ENCODE peak calls at places on chromosomes 3 and 15, in eight cellular contexts. One of them, this sample, is unnamed.

GRCh38 chr3:4343258-4343657 is 40.1 kb downstream of the SETMAR start:
- DNase-seq in adrenal gland: no peak
- DNase-seq in gastrocnemius medialis: no peak
- DNase-seq in right lobe of liver: no peak
- DNase-seq in Peyer's patch: no peak
- DNase-seq in CD4-positive, alpha-beta T cell: no peak
- DNase-seq in keratinocyte: no peak
- DNase-seq in spleen: no peak
- DNase-seq in this sample: no peak

GRCh38 chr3:113557374-113557773 is 25.0 kb downstream of the SIDT1 start:
- DNase-seq in adrenal gland: no peak
- DNase-seq in right lobe of liver: no peak
- DNase-seq in CD4-positive, alpha-beta T cell: no peak
- DNase-seq in Peyer's patch: no peak
- DNase-seq in keratinocyte: peak; percentile 25
- DNase-seq in spleen: no peak
- DNase-seq in gastrocnemius medialis: no peak
- DNase-seq in this sample: peak; percentile 29

GRCh38 chr15:42191610-42192346 is 16.3 kb downstream of the VPS39 start:
- DNase-seq in spleen: no peak
- DNase-seq in gastrocnemius medialis: no peak
- DNase-seq in adrenal gland: no peak
- DNase-seq in Peyer's patch: no peak
- DNase-seq in keratinocyte: no peak
- DNase-seq in CD4-positive, alpha-beta T cell: no peak
- DNase-seq in right lobe of liver: no peak
- DNase-seq in this sample: no peak

GRCh38 chr3:112358311-112358780 is 25.4 kb downstream of the CD200 start:
- DNase-seq in keratinocyte: no peak
- DNase-seq in spleen: no peak
- DNase-seq in CD4-positive, alpha-beta T cell: no peak
- DNase-seq in adrenal gland: no peak
- DNase-seq in Peyer's patch: no peak
- DNase-seq in right lobe of liver: no peak
- DNase-seq in gastrocnemius medialis: no peak
- DNase-seq in this sample: no peak

GRCh38 chr15:50248994-50249586 is 16.4 kb downstream of the HDC start:
- DNase-seq in right lobe of liver: no peak
- DNase-seq in CD4-positive, alpha-beta T cell: no peak
- DNase-seq in spleen: no peak
- DNase-seq in keratinocyte: no peak
- DNase-seq in Peyer's patch: no peak
- DNase-seq in adrenal gland: no peak
- DNase-seq in gastrocnemius medialis: no peak
- DNase-seq in this sample: no peak

GRCh38 chr15:26453914-26454313 is 319.0 kb downstream of the GABRB3 start:
- DNase-seq in right lobe of liver: no peak
- DNase-seq in CD4-positive, alpha-beta T cell: no peak
- DNase-seq in adrenal gland: no peak
- DNase-seq in keratinocyte: no peak
- DNase-seq in gastrocnemius medialis: no peak
- DNase-seq in spleen: no peak
- DNase-seq in Peyer's patch: no peak
- DNase-seq in this sample: no peak

GRCh38 chr3:30913176-30913575 is 18.7 kb upstream of the GADL1 start:
- DNase-seq in CD4-positive, alpha-beta T cell: no peak
- DNase-seq in gastrocnemius medialis: no peak
- DNase-seq in Peyer's patch: no peak
- DNase-seq in spleen: no peak
- DNase-seq in keratinocyte: no peak
- DNase-seq in adrenal gland: no peak
- DNase-seq in right lobe of liver: no peak
- DNase-seq in this sample: no peak

GRCh38 chr15:68595761-68596160 is 17.0 kb downstream of the CORO2B start:
- DNase-seq in gastrocnemius medialis: no peak
- DNase-seq in right lobe of liver: no peak
- DNase-seq in CD4-positive, alpha-beta T cell: no peak
- DNase-seq in keratinocyte: no peak
- DNase-seq in adrenal gland: no peak
- DNase-seq in Peyer's patch: no peak
- DNase-seq in spleen: peak; percentile 41
- DNase-seq in this sample: no peak

GRCh38 chr3:145698252-145698651 is 462.7 kb downstream of the PLOD2 start:
- DNase-seq in CD4-positive, alpha-beta T cell: no peak
- DNase-seq in keratinocyte: no peak
- DNase-seq in right lobe of liver: no peak
- DNase-seq in gastrocnemius medialis: no peak
- DNase-seq in Peyer's patch: no peak
- DNase-seq in adrenal gland: no peak
- DNase-seq in spleen: no peak
- DNase-seq in this sample: no peak

GRCh38 chr15:80317389-80318169 is 65.6 kb upstream of the CTXND1 start:
- DNase-seq in adrenal gland: no peak
- DNase-seq in keratinocyte: no peak
- DNase-seq in spleen: no peak
- DNase-seq in CD4-positive, alpha-beta T cell: no peak
- DNase-seq in Peyer's patch: peak; percentile 54
- DNase-seq in gastrocnemius medialis: peak; percentile 20
- DNase-seq in right lobe of liver: no peak
- DNase-seq in this sample: peak; percentile 50

GRCh38 chr3:30012941-30013543 is 593.4 kb upstream of the TGFBR2 start:
- DNase-seq in CD4-positive, alpha-beta T cell: peak; percentile 31
- DNase-seq in right lobe of liver: peak; percentile 61
- DNase-seq in gastrocnemius medialis: peak; percentile 32
- DNase-seq in Peyer's patch: peak; percentile 89
- DNase-seq in spleen: no peak
- DNase-seq in keratinocyte: peak; percentile 2
- DNase-seq in adrenal gland: peak; percentile 67
- DNase-seq in this sample: peak; percentile 3

GRCh38 chr3:114557791-114558190 is 264.0 kb downstream of the TIGIT start:
- DNase-seq in spleen: no peak
- DNase-seq in CD4-positive, alpha-beta T cell: no peak
- DNase-seq in gastrocnemius medialis: no peak
- DNase-seq in keratinocyte: no peak
- DNase-seq in Peyer's patch: no peak
- DNase-seq in right lobe of liver: no peak
- DNase-seq in adrenal gland: no peak
- DNase-seq in this sample: no peak

GRCh38 chr15:63564093-63564492 is 33.1 kb upstream of the FBXL22 start:
- DNase-seq in spleen: no peak
- DNase-seq in keratinocyte: no peak
- DNase-seq in CD4-positive, alpha-beta T cell: no peak
- DNase-seq in gastrocnemius medialis: no peak
- DNase-seq in Peyer's patch: no peak
- DNase-seq in adrenal gland: no peak
- DNase-seq in right lobe of liver: no peak
- DNase-seq in this sample: no peak

GRCh38 chr15:39553947-39554731 is 26.7 kb upstream of the THBS1 start:
- DNase-seq in spleen: no peak
- DNase-seq in right lobe of liver: no peak
- DNase-seq in keratinocyte: no peak
- DNase-seq in CD4-positive, alpha-beta T cell: no peak
- DNase-seq in Peyer's patch: no peak
- DNase-seq in adrenal gland: no peak
- DNase-seq in gastrocnemius medialis: no peak
- DNase-seq in this sample: no peak

GRCh38 chr3:183265157-183265642 is 12.1 kb downstream of the B3GNT5 start:
- DNase-seq in Peyer's patch: no peak
- DNase-seq in CD4-positive, alpha-beta T cell: no peak
- DNase-seq in right lobe of liver: no peak
- DNase-seq in adrenal gland: no peak
- DNase-seq in spleen: no peak
- DNase-seq in gastrocnemius medialis: peak; percentile 31
- DNase-seq in keratinocyte: no peak
- DNase-seq in this sample: no peak

GRCh38 chr3:158313344-158313927 is 203.5 kb downstream of the RSRC1 start:
- DNase-seq in adrenal gland: no peak
- DNase-seq in Peyer's patch: no peak
- DNase-seq in right lobe of liver: no peak
- DNase-seq in keratinocyte: no peak
- DNase-seq in spleen: no peak
- DNase-seq in gastrocnemius medialis: no peak
- DNase-seq in CD4-positive, alpha-beta T cell: no peak
- DNase-seq in this sample: peak; percentile 5

GRCh38 chr15:45549831-45550230 is 27.3 kb upstream of the SLC30A4 start:
- DNase-seq in keratinocyte: peak; percentile 36
- DNase-seq in gastrocnemius medialis: no peak
- DNase-seq in Peyer's patch: no peak
- DNase-seq in spleen: no peak
- DNase-seq in right lobe of liver: no peak
- DNase-seq in CD4-positive, alpha-beta T cell: no peak
- DNase-seq in adrenal gland: no peak
- DNase-seq in this sample: no peak
- H3K27ac ChIP-seq in keratinocyte: no peak overlapping the region
- H3K27ac ChIP-seq in gastrocnemius medialis: no peak overlapping the region
- H3K27ac ChIP-seq in Peyer's patch: no peak overlapping the region
- H3K27ac ChIP-seq in spleen: no peak overlapping the region
- H3K27ac ChIP-seq in right lobe of liver: no peak overlapping the region
- H3K27ac ChIP-seq in CD4-positive, alpha-beta T cell: no peak overlapping the region
- H3K27ac ChIP-seq in adrenal gland: no peak overlapping the region
- H3K27ac ChIP-seq in this sample: peak overlapping the region; percentile 31

GRCh38 chr3:35675206-35675605 is 35.9 kb downstream of the ARPP21 start:
- DNase-seq in Peyer's patch: no peak
- DNase-seq in keratinocyte: no peak
- DNase-seq in CD4-positive, alpha-beta T cell: no peak
- DNase-seq in gastrocnemius medialis: no peak
- DNase-seq in right lobe of liver: no peak
- DNase-seq in spleen: no peak
- DNase-seq in adrenal gland: no peak
- DNase-seq in this sample: no peak
- H3K27ac ChIP-seq in Peyer's patch: no peak overlapping the region
- H3K27ac ChIP-seq in keratinocyte: no peak overlapping the region
- H3K27ac ChIP-seq in CD4-positive, alpha-beta T cell: no peak overlapping the region
- H3K27ac ChIP-seq in gastrocnemius medialis: peak overlapping the region; percentile 88
- H3K27ac ChIP-seq in right lobe of liver: peak overlapping the region; percentile 36
- H3K27ac ChIP-seq in spleen: no peak overlapping the region
- H3K27ac ChIP-seq in adrenal gland: no peak overlapping the region
- H3K27ac ChIP-seq in this sample: no peak overlapping the region

GRCh38 chr3:127708837-127709236 is 36.1 kb downstream of the ABTB1 start:
- DNase-seq in right lobe of liver: no peak
- DNase-seq in gastrocnemius medialis: no peak
- DNase-seq in spleen: no peak
- DNase-seq in keratinocyte: no peak
- DNase-seq in Peyer's patch: no peak
- DNase-seq in CD4-positive, alpha-beta T cell: no peak
- DNase-seq in adrenal gland: no peak
- DNase-seq in this sample: no peak

GRCh38 chr3:127707777-127708438 is 35.2 kb downstream of the ABTB1 start:
- DNase-seq in right lobe of liver: peak; percentile 11
- DNase-seq in CD4-positive, alpha-beta T cell: no peak
- DNase-seq in adrenal gland: no peak
- DNase-seq in spleen: peak; percentile 75
- DNase-seq in keratinocyte: no peak
- DNase-seq in gastrocnemius medialis: peak; percentile 9
- DNase-seq in Peyer's patch: peak; percentile 24
- DNase-seq in this sample: no peak

GRCh38 chr3:127706312-127706711 is 33.6 kb downstream of the ABTB1 start:
- DNase-seq in right lobe of liver: peak; percentile 10
- DNase-seq in CD4-positive, alpha-beta T cell: no peak
- DNase-seq in adrenal gland: no peak
- DNase-seq in Peyer's patch: peak; percentile 37
- DNase-seq in gastrocnemius medialis: peak; percentile 54
- DNase-seq in spleen: peak; percentile 58
- DNase-seq in keratinocyte: no peak
- DNase-seq in this sample: no peak

GRCh38 chr3:127709320-127710060 is 36.7 kb downstream of the ABTB1 start:
- DNase-seq in keratinocyte: no peak
- DNase-seq in adrenal gland: no peak
- DNase-seq in Peyer's patch: peak; percentile 18
- DNase-seq in spleen: no peak
- DNase-seq in CD4-positive, alpha-beta T cell: no peak
- DNase-seq in right lobe of liver: no peak
- DNase-seq in gastrocnemius medialis: no peak
- DNase-seq in this sample: no peak

DNA sequence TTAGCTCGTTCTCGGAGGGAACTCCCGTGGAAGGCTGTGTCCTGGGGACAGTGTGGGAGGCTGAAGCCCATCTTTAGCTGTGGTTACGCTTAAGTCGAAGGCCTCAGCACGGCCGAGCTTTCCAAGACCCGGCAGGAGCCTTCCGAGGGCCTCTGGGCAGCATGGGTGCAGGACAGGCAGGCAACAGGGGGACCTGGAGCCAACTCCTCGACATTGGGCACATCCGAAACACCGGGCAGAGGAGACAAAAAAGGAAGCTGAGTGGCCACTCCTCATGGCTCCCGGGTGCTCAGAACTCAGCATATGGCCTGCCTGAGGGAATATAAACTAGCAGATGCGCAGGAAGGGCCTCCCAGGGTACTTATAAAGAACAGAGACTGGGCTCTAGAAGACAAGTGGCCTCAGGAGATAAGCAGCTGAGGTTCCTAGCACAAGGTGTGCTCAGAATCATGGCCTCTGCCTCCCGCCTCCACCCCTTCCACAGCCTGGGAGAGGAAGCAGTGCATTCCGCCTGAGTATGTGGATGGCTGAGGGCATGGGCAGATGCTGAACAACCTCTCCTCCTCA is 34.1 kb downstream of the ABTB1 start:
- DNase-seq in keratinocyte: no peak
- DNase-seq in spleen: peak; percentile 68
- DNase-seq in gastrocnemius medialis: peak; percentile 9
- DNase-seq in CD4-positive, alpha-beta T cell: no peak
- DNase-seq in right lobe of liver: peak; percentile 15
- DNase-seq in adrenal gland: no peak
- DNase-seq in Peyer's patch: peak; percentile 32
- DNase-seq in this sample: no peak
- H3K27ac ChIP-seq in keratinocyte: no peak overlapping the region
- H3K27ac ChIP-seq in spleen: peak overlapping the region; percentile 70
- H3K27ac ChIP-seq in gastrocnemius medialis: peak overlapping the region; percentile 71
- H3K27ac ChIP-seq in CD4-positive, alpha-beta T cell: no peak overlapping the region
- H3K27ac ChIP-seq in right lobe of liver: no peak overlapping the region
- H3K27ac ChIP-seq in adrenal gland: no peak overlapping the region
- H3K27ac ChIP-seq in Peyer's patch: no peak overlapping the region
- H3K27ac ChIP-seq in this sample: no peak overlapping the region

GRCh38 chr3:10746684-10747083 is 69.3 kb upstream of the SLC6A11 start:
- DNase-seq in keratinocyte: no peak
- DNase-seq in CD4-positive, alpha-beta T cell: no peak
- DNase-seq in Peyer's patch: no peak
- DNase-seq in adrenal gland: no peak
- DNase-seq in right lobe of liver: no peak
- DNase-seq in gastrocnemius medialis: no peak
- DNase-seq in spleen: no peak
- DNase-seq in this sample: no peak

GRCh38 chr3:10745392-10745791 is 70.6 kb upstream of the SLC6A11 start:
- DNase-seq in gastrocnemius medialis: no peak
- DNase-seq in CD4-positive, alpha-beta T cell: no peak
- DNase-seq in Peyer's patch: no peak
- DNase-seq in right lobe of liver: no peak
- DNase-seq in keratinocyte: no peak
- DNase-seq in spleen: no peak
- DNase-seq in adrenal gland: no peak
- DNase-seq in this sample: no peak

GRCh38 chr3:10747341-10747740 is 68.7 kb upstream of the SLC6A11 start:
- DNase-seq in CD4-positive, alpha-beta T cell: no peak
- DNase-seq in spleen: no peak
- DNase-seq in right lobe of liver: no peak
- DNase-seq in adrenal gland: no peak
- DNase-seq in keratinocyte: no peak
- DNase-seq in gastrocnemius medialis: no peak
- DNase-seq in Peyer's patch: no peak
- DNase-seq in this sample: no peak

GRCh38 chr3:10746001-10746400 is 70.0 kb upstream of the SLC6A11 start:
- DNase-seq in adrenal gland: no peak
- DNase-seq in gastrocnemius medialis: no peak
- DNase-seq in CD4-positive, alpha-beta T cell: no peak
- DNase-seq in keratinocyte: no peak
- DNase-seq in spleen: no peak
- DNase-seq in right lobe of liver: no peak
- DNase-seq in Peyer's patch: no peak
- DNase-seq in this sample: no peak

GRCh38 chr3:10748040-10748439 is 68.0 kb upstream of the SLC6A11 start:
- DNase-seq in spleen: no peak
- DNase-seq in CD4-positive, alpha-beta T cell: no peak
- DNase-seq in Peyer's patch: no peak
- DNase-seq in keratinocyte: no peak
- DNase-seq in gastrocnemius medialis: no peak
- DNase-seq in adrenal gland: no peak
- DNase-seq in right lobe of liver: no peak
- DNase-seq in this sample: no peak
- H3K27ac ChIP-seq in spleen: no peak overlapping the region
- H3K27ac ChIP-seq in CD4-positive, alpha-beta T cell: no peak overlapping the region
- H3K27ac ChIP-seq in Peyer's patch: no peak overlapping the region
- H3K27ac ChIP-seq in keratinocyte: no peak overlapping the region
- H3K27ac ChIP-seq in gastrocnemius medialis: no peak overlapping the region
- H3K27ac ChIP-seq in adrenal gland: no peak overlapping the region
- H3K27ac ChIP-seq in right lobe of liver: no peak overlapping the region
- H3K27ac ChIP-seq in this sample: no peak overlapping the region